ENCODE peak calls at places on chromosome 11, in ten cellular contexts. P is heart right ventricle; R is PC-9; D is ureter; U is NCI-H1694 treated with DMSO at 0.1 percent for 48 hours; Y is AG04450; O is left ventricle myocardium inferior; Q is upper lobe of right lung; F is HT1080; E is activated naive CD4-positive, alpha-beta T cell. G is an unnamed sample.

GRCh38 chr11:62497132-62497915 is 49.3 kb downstream of the AHNAK start:
- DNase-seq in P (no peak), R (peak), D (no peak), U (no peak), Y (no peak), O (no peak), Q (no peak), F (peak), E (no peak), G (peak)

GRCh38 chr11:92383430-92383829 is 158.8 kb downstream of the FAT3 start:
- DNase-seq in P (no peak), R (peak), D (no peak), U (no peak), Y (no peak), O (no peak), Q (no peak), F (peak), E (no peak), G (no peak)

GRCh38 chr11:112844530-112844929 is 116.7 kb upstream of the NCAM1 start:
- DNase-seq in P (peak), R (no peak), D (no peak), U (no peak), Y (no peak), O (no peak), Q (no peak), F (no peak), E (no peak), G (no peak)

GRCh38 chr11:102836290-102836875 is 7.0 kb downstream of the MMP3 start:
- DNase-seq in P (no peak), R (no peak), D (no peak), U (no peak), Y (peak), O (no peak), Q (no peak), F (peak), E (no peak), G (peak)

GRCh38 chr11:68903631-68904457 is at the start of the genes IGHMBP2 and MRPL21:
- DNase-seq in P (peak), R (peak), D (peak), U (peak), Y (peak), O (peak), Q (peak), F (peak), E (peak), G (peak)

GRCh38 chr11:125593113-125593761 is 585 bp downstream of the STT3A start:
- DNase-seq in P (no peak), R (peak), D (no peak), U (no peak), Y (no peak), O (no peak), Q (no peak), F (peak), E (no peak), G (peak)

GRCh38 chr11:122656631-122657101 is 1.1 kb downstream of the UBASH3B start:
- DNase-seq in P (peak), R (peak), D (peak), U (no peak), Y (no peak), O (peak), Q (peak), F (peak), E (peak), G (peak)

GRCh38 chr11:12291767-12292166 is 85.6 kb upstream of the PARVA start:
- DNase-seq in P (no peak), R (no peak), D (no peak), U (no peak), Y (no peak), O (no peak), Q (no peak), F (no peak), E (no peak), G (no peak)

GRCh38 chr11:75631086-75631694 is 37.6 kb downstream of the MAP6 start:
- DNase-seq in P (no peak), R (no peak), D (no peak), U (no peak), Y (no peak), O (no peak), Q (no peak), F (no peak), E (no peak), G (no peak)

GRCh38 chr11:16572946-16573345 is 165.5 kb upstream of the C11orf58 start:
- DNase-seq in P (no peak), R (no peak), D (no peak), U (no peak), Y (no peak), O (no peak), Q (no peak), F (no peak), E (no peak), G (peak)

GRCh38 chr11:94767292-94767690 is 865 bp upstream of the AMOTL1 start:
- DNase-seq in P (no peak), R (no peak), D (no peak), U (no peak), Y (no peak), O (no peak), Q (no peak), F (no peak), E (no peak), G (no peak)

GRCh38 chr11:58957922-58958321 is 18.6 kb downstream of the GLYATL1 start:
- DNase-seq in P (no peak), R (no peak), D (no peak), U (no peak), Y (no peak), O (no peak), Q (no peak), F (no peak), E (no peak), G (no peak)

GRCh38 chr11:13160745-13161144 is 116.8 kb upstream of the BMAL1 start:
- DNase-seq in P (no peak), R (no peak), D (no peak), U (no peak), Y (no peak), O (no peak), Q (no peak), F (no peak), E (no peak), G (no peak)

GRCh38 chr11:2783536-2784082 is 83.8 kb upstream of the KCNQ1OT1 start:
- DNase-seq in P (no peak), R (no peak), D (no peak), U (no peak), Y (no peak), O (no peak), Q (no peak), F (no peak), E (no peak), G (no peak)

GRCh38 chr11:13343067-13343466 is 65.5 kb downstream of the BMAL1 start:
- DNase-seq in P (no peak), R (no peak), D (no peak), U (no peak), Y (no peak), O (no peak), Q (no peak), F (no peak), E (no peak), G (no peak)

GRCh38 chr11:62556872-62557631 is 10.4 kb upstream of the AHNAK start:
- DNase-seq in P (no peak), R (no peak), D (peak), U (no peak), Y (no peak), O (no peak), Q (no peak), F (no peak), E (peak), G (no peak)

G was measured in gastrocnemius medialis.